ENCODE peak calls at places on chromosomes 1 and 21, in four cellular contexts. One of them, this sample, is unnamed.

GRCh38 chr1:8302181-8302681 is 15.7 kb upstream of the SLC45A1 start:
- DNase-seq in heart right ventricle: no peak
- DNase-seq in HL-60: no peak
- DNase-seq in GM10248: no peak
- DNase-seq in this sample: no peak

GRCh38 chr1:72281637-72282270 is 585 bp downstream of the NEGR1 start:
- DNase-seq in HL-60: no peak
- DNase-seq in heart right ventricle: no peak
- DNase-seq in GM10248: no peak
- DNase-seq in this sample: no peak

GRCh38 chr1:156489166-156489934 is 11.2 kb downstream of the MEF2D start:
- DNase-seq in GM10248: no peak
- DNase-seq in HL-60: peak; percentile 67
- DNase-seq in heart right ventricle: peak; percentile 81
- DNase-seq in this sample: no peak

GRCh38 chr1:182841368-182841988 is 2.3 kb downstream of the DHX9 start:
- DNase-seq in heart right ventricle: no peak
- DNase-seq in GM10248: peak; percentile 33
- DNase-seq in HL-60: no peak
- DNase-seq in this sample: peak; percentile 31

GRCh38 chr1:74712863-74713262 is 20.0 kb downstream of the CRYZ start:
- DNase-seq in heart right ventricle: no peak
- DNase-seq in HL-60: no peak
- DNase-seq in GM10248: no peak
- DNase-seq in this sample: no peak

GRCh38 chr1:56331892-56332567 is 247.3 kb downstream of the PLPP3 start:
- DNase-seq in HL-60: no peak
- DNase-seq in GM10248: no peak
- DNase-seq in heart right ventricle: no peak
- DNase-seq in this sample: no peak

GRCh38 chr21:43266534-43266933 is 97.7 kb downstream of the CRYAA start:
- DNase-seq in GM10248: no peak
- DNase-seq in heart right ventricle: no peak
- DNase-seq in HL-60: no peak
- DNase-seq in this sample: no peak

GRCh38 chr1:81377406-81377805 is 423.3 kb upstream of the ADGRL2 start:
- DNase-seq in heart right ventricle: no peak
- DNase-seq in HL-60: no peak
- DNase-seq in GM10248: no peak
- DNase-seq in this sample: no peak

GRCh38 chr1:8158995-8159394 is 132.9 kb upstream of the ERRFI1 start:
- DNase-seq in HL-60: no peak
- DNase-seq in heart right ventricle: no peak
- DNase-seq in GM10248: no peak
- DNase-seq in this sample: peak; percentile 39

GRCh38 chr1:51908499-51908898 is 30.0 kb upstream of the NRDC start:
- DNase-seq in GM10248: no peak
- DNase-seq in HL-60: no peak
- DNase-seq in heart right ventricle: no peak
- DNase-seq in this sample: no peak

GRCh38 chr1:29513357-29513756 is 277.0 kb downstream of the PTPRU start:
- DNase-seq in heart right ventricle: peak; percentile 23
- DNase-seq in HL-60: no peak
- DNase-seq in GM10248: peak; percentile 28
- DNase-seq in this sample: peak; percentile 30

GRCh38 chr1:64570267-64570666 is 100.3 kb downstream of the CACHD1 start:
- DNase-seq in HL-60: no peak
- DNase-seq in heart right ventricle: no peak
- DNase-seq in GM10248: no peak
- DNase-seq in this sample: no peak

GRCh38 chr21:30044447-30045064 is 104.8 kb upstream of the GRIK1 start:
- DNase-seq in GM10248: no peak
- DNase-seq in HL-60: no peak
- DNase-seq in heart right ventricle: peak; percentile 6
- DNase-seq in this sample: peak; percentile 4

GRCh38 chr1:79811173-79811572 is 804.6 kb upstream of the ADGRL4 start:
- DNase-seq in HL-60: no peak
- DNase-seq in heart right ventricle: no peak
- DNase-seq in GM10248: no peak
- DNase-seq in this sample: no peak

GRCh38 chr1:61842863-61843514 is 100.7 kb downstream of the PATJ start:
- DNase-seq in HL-60: no peak
- DNase-seq in heart right ventricle: no peak
- DNase-seq in GM10248: no peak
- DNase-seq in this sample: no peak

GRCh38 chr1:2875677-2876531 is 74.4 kb upstream of the TTC34 start:
- DNase-seq in HL-60: no peak
- DNase-seq in GM10248: no peak
- DNase-seq in heart right ventricle: no peak
- DNase-seq in this sample: no peak

GRCh38 chr21:17783816-17784598 is 35.1 kb downstream of the C21orf91 start:
- DNase-seq in HL-60: peak; percentile 50
- DNase-seq in heart right ventricle: no peak
- DNase-seq in GM10248: peak; percentile 26
- DNase-seq in this sample: peak; percentile 28

GRCh38 chr21:15695241-15695640 is 34.5 kb upstream of the USP25 start:
- DNase-seq in heart right ventricle: no peak
- DNase-seq in GM10248: no peak
- DNase-seq in HL-60: no peak
- DNase-seq in this sample: no peak
- TF ChIP-seq CTCF in heart right ventricle: no peak
- TF ChIP-seq CTCF in GM10248: no peak
- TF ChIP-seq CTCF in HL-60: no peak
- TF ChIP-seq CTCF in this sample: no peak

GRCh38 chr21:44836349-44836665 is 18.4 kb upstream of the SUMO3 start:
- DNase-seq in GM10248: no peak
- DNase-seq in heart right ventricle: no peak
- DNase-seq in HL-60: no peak
- DNase-seq in this sample: no peak

GRCh38 chr21:44834951-44835646 is 17.2 kb upstream of the SUMO3 start:
- DNase-seq in heart right ventricle: no peak
- DNase-seq in GM10248: no peak
- DNase-seq in HL-60: no peak
- DNase-seq in this sample: no peak

GRCh38 chr21:44835647-44835973 is 17.7 kb upstream of the SUMO3 start:
- DNase-seq in heart right ventricle: no peak
- DNase-seq in GM10248: no peak
- DNase-seq in HL-60: no peak
- DNase-seq in this sample: no peak

GRCh38 chr21:44833663-44834062 is 15.8 kb upstream of the SUMO3 start:
- DNase-seq in heart right ventricle: no peak
- DNase-seq in HL-60: no peak
- DNase-seq in GM10248: no peak
- DNase-seq in this sample: no peak

GRCh38 chr21:44834231-44834950 is 16.5 kb upstream of the SUMO3 start:
- DNase-seq in GM10248: no peak
- DNase-seq in HL-60: no peak
- DNase-seq in heart right ventricle: no peak
- DNase-seq in this sample: no peak
- TF ChIP-seq CTCF in GM10248: no peak
- TF ChIP-seq CTCF in HL-60: no peak
- TF ChIP-seq CTCF in heart right ventricle: no peak
- TF ChIP-seq CTCF in this sample: no peak

DNA sequence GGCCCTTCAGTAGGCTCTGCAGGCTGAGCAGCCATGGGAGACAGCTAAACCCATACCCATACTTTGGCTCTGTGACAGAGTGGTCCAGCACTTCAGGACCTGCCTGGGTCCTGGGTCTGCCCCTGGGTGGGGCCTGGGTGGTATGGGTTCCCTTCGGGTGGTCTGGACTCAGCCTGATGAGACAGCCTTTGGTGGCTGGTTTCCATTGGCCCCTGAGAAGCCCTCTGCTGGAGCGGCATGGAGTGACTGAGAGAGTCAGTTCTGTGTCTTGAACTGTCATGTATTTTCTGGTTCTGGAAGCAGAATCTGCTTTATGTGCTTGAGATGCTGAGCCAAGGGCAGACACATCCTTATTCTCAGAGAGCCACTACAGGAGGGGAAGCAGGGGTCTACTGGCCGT is 31.3 kb upstream of the KCNA2 start:
- DNase-seq in GM10248: no peak
- DNase-seq in heart right ventricle: no peak
- DNase-seq in HL-60: no peak
- DNase-seq in this sample: no peak
- TF ChIP-seq CTCF in GM10248: no peak
- TF ChIP-seq CTCF in heart right ventricle: no peak
- TF ChIP-seq CTCF in HL-60: no peak
- TF ChIP-seq CTCF in this sample: no peak

DNA sequence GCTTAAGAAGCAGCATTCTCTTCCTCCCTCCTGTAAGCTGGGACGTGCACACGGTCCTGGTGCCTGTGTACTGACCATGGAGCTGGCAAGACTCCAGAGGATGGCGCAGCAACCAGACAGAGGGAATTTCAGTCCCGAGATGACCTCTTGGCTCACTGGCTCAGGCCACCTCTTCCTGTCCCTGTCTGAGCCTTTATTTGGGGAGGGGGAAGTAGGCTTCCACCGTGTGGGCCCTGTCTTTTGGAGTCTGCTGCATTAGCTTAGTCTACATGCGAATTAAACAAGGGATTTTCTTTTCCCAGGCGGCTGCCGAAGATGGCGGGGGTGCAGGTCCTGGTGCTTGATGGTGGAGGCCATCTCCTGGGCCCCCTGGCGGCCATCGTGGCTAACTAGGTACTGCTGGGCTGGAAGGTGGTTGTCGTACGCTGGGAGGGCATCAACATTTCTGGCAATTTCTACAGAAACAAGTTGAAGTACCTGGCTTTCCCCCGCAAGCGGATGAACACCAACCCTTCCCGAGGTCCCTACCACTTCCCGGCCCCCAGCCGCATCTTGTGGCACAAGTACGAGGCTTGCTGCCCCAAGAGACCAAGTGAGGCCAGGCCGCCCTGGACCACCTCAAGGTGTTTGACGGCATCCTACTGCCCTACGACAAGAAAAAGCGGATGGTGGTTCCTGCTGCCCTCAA is 10.2 kb downstream of the IL24 start:
- DNase-seq in GM10248: no peak
- DNase-seq in heart right ventricle: no peak
- DNase-seq in HL-60: no peak
- DNase-seq in this sample: no peak
- TF ChIP-seq CTCF in GM10248: no peak
- TF ChIP-seq CTCF in heart right ventricle: no peak
- TF ChIP-seq CTCF in HL-60: no peak
- TF ChIP-seq CTCF in this sample: no peak

GRCh38 chr1:27626031-27626935 is 8.7 kb downstream of the FGR start:
- DNase-seq in heart right ventricle: no peak
- DNase-seq in HL-60: peak; percentile 99
- DNase-seq in GM10248: peak; percentile 50
- DNase-seq in this sample: peak; percentile 49
- TF ChIP-seq CTCF in heart right ventricle: no peak
- TF ChIP-seq CTCF in HL-60: no peak
- TF ChIP-seq CTCF in GM10248: no peak
- TF ChIP-seq CTCF in this sample: no peak

GRCh38 chr1:169711469-169712308 is at the start of gene SELL:
- DNase-seq in HL-60: peak; percentile 60
- DNase-seq in heart right ventricle: peak; percentile 71
- DNase-seq in GM10248: peak; percentile 57
- DNase-seq in this sample: peak; percentile 65
- TF ChIP-seq CTCF in HL-60: peak; percentile 81
- TF ChIP-seq CTCF in heart right ventricle: peak; percentile 83
- TF ChIP-seq CTCF in GM10248: peak; percentile 90
- TF ChIP-seq CTCF in this sample: peak; percentile 84